ENCODE peak calls at places on chromosomes 4 and X, in four cellular contexts. One of them, this sample, is unnamed.

GRCh38 chr4:96162631-96163030 is 322.7 kb downstream of the PDHA2 start:
- DNase-seq in HS-27A: no peak
- DNase-seq in AG10803: no peak
- DNase-seq in NCI-H748 treated with DMSO at 0.1 percent for 48 hours: no peak
- DNase-seq in this sample: no peak

GRCh38 chr4:85929926-85930325 is 429.9 kb downstream of the MAPK10 start:
- DNase-seq in NCI-H748 treated with DMSO at 0.1 percent for 48 hours: no peak
- DNase-seq in AG10803: no peak
- DNase-seq in HS-27A: no peak
- DNase-seq in this sample: no peak

GRCh38 chr4:34328939-34329338 is 1915.4 kb downstream of the ARAP2 start:
- DNase-seq in HS-27A: no peak
- DNase-seq in NCI-H748 treated with DMSO at 0.1 percent for 48 hours: no peak
- DNase-seq in AG10803: no peak
- DNase-seq in this sample: no peak

GRCh38 chr4:153451931-153452660 is 14.1 kb upstream of the TMEM131L start:
- DNase-seq in NCI-H748 treated with DMSO at 0.1 percent for 48 hours: no peak
- DNase-seq in HS-27A: no peak
- DNase-seq in AG10803: no peak
- DNase-seq in this sample: no peak

GRCh38 chr4:38868055-38868965 is 704 bp downstream of the FAM114A1 start:
- DNase-seq in NCI-H748 treated with DMSO at 0.1 percent for 48 hours: no peak
- DNase-seq in AG10803: peak
- DNase-seq in HS-27A: no peak
- DNase-seq in this sample: no peak

GRCh38 chrX:140151316-140151715 is 186.0 kb upstream of the CXorf66 start:
- DNase-seq in HS-27A: no peak
- DNase-seq in AG10803: no peak
- DNase-seq in NCI-H748 treated with DMSO at 0.1 percent for 48 hours: no peak
- DNase-seq in this sample: no peak

GRCh38 chr4:185656467-185656890 is 121.2 kb upstream of the PDLIM3 start:
- DNase-seq in AG10803: peak
- DNase-seq in NCI-H748 treated with DMSO at 0.1 percent for 48 hours: no peak
- DNase-seq in HS-27A: no peak
- DNase-seq in this sample: no peak

GRCh38 chr4:1405636-1406415 is 416 bp downstream of the NKX1-1 start:
- DNase-seq in NCI-H748 treated with DMSO at 0.1 percent for 48 hours: no peak
- DNase-seq in HS-27A: no peak
- DNase-seq in AG10803: no peak
- DNase-seq in this sample: no peak

GRCh38 chr4:28082686-28083390 is 1222.2 kb downstream of the STIM2 start:
- DNase-seq in NCI-H748 treated with DMSO at 0.1 percent for 48 hours: no peak
- DNase-seq in AG10803: peak
- DNase-seq in HS-27A: no peak
- DNase-seq in this sample: no peak

GRCh38 chrX:42485621-42486020 is 292.3 kb downstream of the PPP1R2C start:
- DNase-seq in NCI-H748 treated with DMSO at 0.1 percent for 48 hours: no peak
- DNase-seq in HS-27A: no peak
- DNase-seq in AG10803: peak
- DNase-seq in this sample: no peak

GRCh38 chr4:36088542-36088941 is 155.8 kb downstream of the ARAP2 start:
- DNase-seq in HS-27A: no peak
- DNase-seq in NCI-H748 treated with DMSO at 0.1 percent for 48 hours: peak
- DNase-seq in AG10803: no peak
- DNase-seq in this sample: no peak

GRCh38 chr4:26256016-26256415 is 64.8 kb upstream of the RBPJ start:
- DNase-seq in AG10803: peak
- DNase-seq in HS-27A: no peak
- DNase-seq in NCI-H748 treated with DMSO at 0.1 percent for 48 hours: no peak
- DNase-seq in this sample: no peak

GRCh38 chr4:38949416-38950051 is 81.9 kb downstream of the FAM114A1 start:
- DNase-seq in NCI-H748 treated with DMSO at 0.1 percent for 48 hours: no peak
- DNase-seq in HS-27A: no peak
- DNase-seq in AG10803: peak
- DNase-seq in this sample: no peak

GRCh38 chrX:53279296-53280237 is 1.8 kb downstream of the IQSEC2 start:
- DNase-seq in AG10803: no peak
- DNase-seq in HS-27A: no peak
- DNase-seq in NCI-H748 treated with DMSO at 0.1 percent for 48 hours: no peak
- DNase-seq in this sample: no peak

GRCh38 chr4:150619032-150619431 is 37.1 kb downstream of the MAB21L2 start:
- DNase-seq in AG10803: no peak
- DNase-seq in HS-27A: no peak
- DNase-seq in NCI-H748 treated with DMSO at 0.1 percent for 48 hours: no peak
- DNase-seq in this sample: no peak

GRCh38 chrX:41823402-41823801 is 99.4 kb downstream of the GPR82 start:
- DNase-seq in NCI-H748 treated with DMSO at 0.1 percent for 48 hours: no peak
- DNase-seq in HS-27A: no peak
- DNase-seq in AG10803: peak
- DNase-seq in this sample: no peak

This sample was measured in HEK293T.